ENCODE peak calls at places on chromosome 14, in seven cellular contexts. One of them, this sample, is unnamed.

GRCh38 chr14:82313889-82314288 is 780.2 kb upstream of the SEL1L start:
- DNase-seq in H1: no peak
- DNase-seq in HCT116: no peak
- DNase-seq in HepG2: no peak
- DNase-seq in SK-N-SH: no peak
- DNase-seq in GM12878: no peak
- DNase-seq in K562: no peak
- DNase-seq in this sample: peak

GRCh38 chr14:100383727-100384158 is 60.6 kb downstream of the SLC25A47 start:
- DNase-seq in H1: no peak
- DNase-seq in HCT116: no peak
- DNase-seq in HepG2: peak
- DNase-seq in SK-N-SH: peak
- DNase-seq in GM12878: no peak
- DNase-seq in K562: peak
- DNase-seq in this sample: peak

GRCh38 chr14:99971929-99972747 is 93.1 kb upstream of the EVL start:
- DNase-seq in H1: no peak
- DNase-seq in HCT116: no peak
- DNase-seq in HepG2: no peak
- DNase-seq in SK-N-SH: peak
- DNase-seq in GM12878: no peak
- DNase-seq in K562: no peak
- DNase-seq in this sample: no peak

GRCh38 chr14:40119321-40119720 is 687.1 kb upstream of the FBXO33 start:
- DNase-seq in H1: no peak
- DNase-seq in HCT116: no peak
- DNase-seq in HepG2: no peak
- DNase-seq in SK-N-SH: no peak
- DNase-seq in GM12878: no peak
- DNase-seq in K562: no peak
- DNase-seq in this sample: no peak

GRCh38 chr14:33962016-33962415 is 11.1 kb upstream of the EGLN3 start:
- DNase-seq in H1: no peak
- DNase-seq in HCT116: no peak
- DNase-seq in HepG2: no peak
- DNase-seq in SK-N-SH: no peak
- DNase-seq in GM12878: no peak
- DNase-seq in K562: no peak
- DNase-seq in this sample: no peak

GRCh38 chr14:91931478-91932088 is 15.9 kb downstream of the FBLN5 start:
- DNase-seq in H1: no peak
- DNase-seq in HCT116: no peak
- DNase-seq in HepG2: no peak
- DNase-seq in SK-N-SH: no peak
- DNase-seq in GM12878: no peak
- DNase-seq in K562: no peak
- DNase-seq in this sample: no peak

GRCh38 chr14:106556665-106557289 is 1030.4 kb downstream of the TMEM121 start:
- DNase-seq in H1: no peak
- DNase-seq in HCT116: no peak
- DNase-seq in HepG2: peak
- DNase-seq in SK-N-SH: peak
- DNase-seq in GM12878: no peak
- DNase-seq in K562: peak
- DNase-seq in this sample: peak

GRCh38 chr14:75025082-75025481 is 22.4 kb downstream of the EIF2B2 start:
- DNase-seq in H1: no peak
- DNase-seq in HCT116: no peak
- DNase-seq in HepG2: no peak
- DNase-seq in SK-N-SH: no peak
- DNase-seq in GM12878: no peak
- DNase-seq in K562: peak
- DNase-seq in this sample: no peak

GRCh38 chr14:97707603-97708002 is 910.4 kb downstream of the VRK1 start:
- DNase-seq in H1: no peak
- DNase-seq in HCT116: no peak
- DNase-seq in HepG2: no peak
- DNase-seq in SK-N-SH: no peak
- DNase-seq in GM12878: peak
- DNase-seq in K562: no peak
- DNase-seq in this sample: no peak

GRCh38 chr14:52131640-52132320 is 62.9 kb upstream of the NID2 start:
- DNase-seq in H1: peak
- DNase-seq in HCT116: peak
- DNase-seq in HepG2: peak
- DNase-seq in SK-N-SH: peak
- DNase-seq in GM12878: peak
- DNase-seq in K562: peak
- DNase-seq in this sample: no peak

GRCh38 chr14:52888839-52889838 is 61.7 kb downstream of the FERMT2 start:
- DNase-seq in H1: no peak
- DNase-seq in HCT116: no peak
- DNase-seq in HepG2: no peak
- DNase-seq in SK-N-SH: no peak
- DNase-seq in GM12878: no peak
- DNase-seq in K562: no peak
- DNase-seq in this sample: no peak

GRCh38 chr14:47240755-47241437 is 434.5 kb downstream of the MDGA2 start:
- DNase-seq in H1: no peak
- DNase-seq in HCT116: no peak
- DNase-seq in HepG2: no peak
- DNase-seq in SK-N-SH: no peak
- DNase-seq in GM12878: no peak
- DNase-seq in K562: no peak
- DNase-seq in this sample: no peak

GRCh38 chr14:81234268-81234667 is 13.5 kb upstream of the GTF2A1 start:
- DNase-seq in H1: no peak
- DNase-seq in HCT116: no peak
- DNase-seq in HepG2: peak
- DNase-seq in SK-N-SH: peak
- DNase-seq in GM12878: no peak
- DNase-seq in K562: no peak
- DNase-seq in this sample: no peak

GRCh38 chr14:70018713-70019201 is 139.5 kb downstream of the SMOC1 start:
- DNase-seq in H1: no peak
- DNase-seq in HCT116: no peak
- DNase-seq in HepG2: no peak
- DNase-seq in SK-N-SH: no peak
- DNase-seq in GM12878: no peak
- DNase-seq in K562: no peak
- DNase-seq in this sample: no peak

GRCh38 chr14:96268426-96269358 is 12.7 kb downstream of the BDKRB1 start:
- DNase-seq in H1: no peak
- DNase-seq in HCT116: no peak
- DNase-seq in HepG2: no peak
- DNase-seq in SK-N-SH: no peak
- DNase-seq in GM12878: no peak
- DNase-seq in K562: no peak
- DNase-seq in this sample: no peak

GRCh38 chr14:33679025-33679424 is 271.8 kb downstream of the EGLN3 start:
- DNase-seq in H1: no peak
- DNase-seq in HCT116: no peak
- DNase-seq in HepG2: no peak
- DNase-seq in SK-N-SH: no peak
- DNase-seq in GM12878: no peak
- DNase-seq in K562: no peak
- DNase-seq in this sample: no peak

GRCh38 chr14:104436741-104437701 is 142.5 kb upstream of the C14orf180 start:
- DNase-seq in H1: no peak
- DNase-seq in HCT116: no peak
- DNase-seq in HepG2: no peak
- DNase-seq in SK-N-SH: peak
- DNase-seq in GM12878: no peak
- DNase-seq in K562: no peak
- DNase-seq in this sample: no peak

GRCh38 chr14:61547186-61548121 is 147.9 kb upstream of the HIF1A start:
- DNase-seq in H1: no peak
- DNase-seq in HCT116: no peak
- DNase-seq in HepG2: no peak
- DNase-seq in SK-N-SH: no peak
- DNase-seq in GM12878: no peak
- DNase-seq in K562: no peak
- DNase-seq in this sample: peak

GRCh38 chr14:61551419-61551818 is 143.9 kb upstream of the HIF1A start:
- DNase-seq in H1: no peak
- DNase-seq in HCT116: no peak
- DNase-seq in HepG2: no peak
- DNase-seq in SK-N-SH: no peak
- DNase-seq in GM12878: no peak
- DNase-seq in K562: no peak
- DNase-seq in this sample: no peak

GRCh38 chr14:61552196-61552595 is 143.1 kb upstream of the HIF1A start:
- DNase-seq in H1: no peak
- DNase-seq in HCT116: no peak
- DNase-seq in HepG2: no peak
- DNase-seq in SK-N-SH: no peak
- DNase-seq in GM12878: no peak
- DNase-seq in K562: no peak
- DNase-seq in this sample: no peak

GRCh38 chr14:61545716-61546455 is 149.4 kb upstream of the HIF1A start:
- DNase-seq in H1: no peak
- DNase-seq in HCT116: no peak
- DNase-seq in HepG2: no peak
- DNase-seq in SK-N-SH: no peak
- DNase-seq in GM12878: no peak
- DNase-seq in K562: no peak
- DNase-seq in this sample: no peak

GRCh38 chr14:61549425-61549824 is 145.9 kb upstream of the HIF1A start:
- DNase-seq in H1: no peak
- DNase-seq in HCT116: no peak
- DNase-seq in HepG2: no peak
- DNase-seq in SK-N-SH: no peak
- DNase-seq in GM12878: no peak
- DNase-seq in K562: no peak
- DNase-seq in this sample: no peak
- TF ChIP-seq JUND in H1: no peak
- TF ChIP-seq JUND in HCT116: no peak
- TF ChIP-seq JUND in HepG2: no peak
- TF ChIP-seq JUND in SK-N-SH: no peak
- TF ChIP-seq JUND in GM12878: no peak
- TF ChIP-seq JUND in K562: no peak
- TF ChIP-seq JUND in this sample: no peak

GRCh38 chr14:94935901-94936300 is 166.0 kb upstream of the GSC start:
- DNase-seq in H1: no peak
- DNase-seq in HCT116: no peak
- DNase-seq in HepG2: no peak
- DNase-seq in SK-N-SH: peak
- DNase-seq in GM12878: no peak
- DNase-seq in K562: no peak
- DNase-seq in this sample: no peak

GRCh38 chr14:94933411-94933964 is 163.6 kb upstream of the GSC start:
- DNase-seq in H1: no peak
- DNase-seq in HCT116: no peak
- DNase-seq in HepG2: no peak
- DNase-seq in SK-N-SH: no peak
- DNase-seq in GM12878: no peak
- DNase-seq in K562: no peak
- DNase-seq in this sample: no peak

GRCh38 chr14:94938016-94938415 is 168.1 kb upstream of the GSC start:
- DNase-seq in H1: no peak
- DNase-seq in HCT116: no peak
- DNase-seq in HepG2: no peak
- DNase-seq in SK-N-SH: no peak
- DNase-seq in GM12878: no peak
- DNase-seq in K562: no peak
- DNase-seq in this sample: no peak

GRCh38 chr14:94936901-94937321 is 167.0 kb upstream of the GSC start:
- DNase-seq in H1: no peak
- DNase-seq in HCT116: no peak
- DNase-seq in HepG2: no peak
- DNase-seq in SK-N-SH: peak
- DNase-seq in GM12878: no peak
- DNase-seq in K562: no peak
- DNase-seq in this sample: no peak

GRCh38 chr14:94936411-94936892 is 166.5 kb upstream of the GSC start:
- DNase-seq in H1: no peak
- DNase-seq in HCT116: no peak
- DNase-seq in HepG2: no peak
- DNase-seq in SK-N-SH: peak
- DNase-seq in GM12878: no peak
- DNase-seq in K562: no peak
- DNase-seq in this sample: no peak
- TF ChIP-seq JUND in H1: no peak
- TF ChIP-seq JUND in HCT116: no peak
- TF ChIP-seq JUND in HepG2: no peak
- TF ChIP-seq JUND in SK-N-SH: no peak
- TF ChIP-seq JUND in GM12878: no peak
- TF ChIP-seq JUND in K562: no peak
- TF ChIP-seq JUND in this sample: no peak

GRCh38 chr14:88868558-88869159 is 44.2 kb downstream of the TTC8 start:
- DNase-seq in H1: no peak
- DNase-seq in HCT116: peak
- DNase-seq in HepG2: peak
- DNase-seq in SK-N-SH: peak
- DNase-seq in GM12878: no peak
- DNase-seq in K562: peak
- DNase-seq in this sample: peak

GRCh38 chr14:88866305-88866704 is 41.9 kb downstream of the TTC8 start:
- DNase-seq in H1: no peak
- DNase-seq in HCT116: no peak
- DNase-seq in HepG2: no peak
- DNase-seq in SK-N-SH: no peak
- DNase-seq in GM12878: no peak
- DNase-seq in K562: no peak
- DNase-seq in this sample: no peak

GRCh38 chr14:88870777-88871176 is 46.3 kb downstream of the TTC8 start:
- DNase-seq in H1: no peak
- DNase-seq in HCT116: no peak
- DNase-seq in HepG2: no peak
- DNase-seq in SK-N-SH: no peak
- DNase-seq in GM12878: no peak
- DNase-seq in K562: no peak
- DNase-seq in this sample: no peak

GRCh38 chr14:88872976-88873375 is 48.5 kb downstream of the TTC8 start:
- DNase-seq in H1: no peak
- DNase-seq in HCT116: no peak
- DNase-seq in HepG2: no peak
- DNase-seq in SK-N-SH: no peak
- DNase-seq in GM12878: no peak
- DNase-seq in K562: no peak
- DNase-seq in this sample: no peak

DNA sequence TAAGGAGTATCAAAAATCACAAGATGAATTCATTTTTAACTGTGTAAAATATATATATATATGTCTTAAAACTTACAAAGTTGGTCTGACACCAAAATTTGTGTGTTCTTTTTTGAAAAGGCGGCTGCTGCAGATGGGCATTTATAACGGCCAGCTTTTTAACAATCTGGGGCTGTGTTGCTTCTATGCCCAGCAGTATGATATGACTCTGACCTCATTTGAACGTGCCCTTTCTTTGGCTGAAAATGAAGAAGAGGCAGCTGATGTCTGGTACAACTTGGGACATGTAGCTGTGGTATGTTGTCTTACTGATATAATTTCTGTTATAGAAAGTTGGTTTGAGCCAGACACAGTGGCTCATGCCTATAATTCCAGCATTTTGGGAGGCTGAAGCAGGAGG is 47.0 kb downstream of the TTC8 start:
- DNase-seq in H1: no peak
- DNase-seq in HCT116: no peak
- DNase-seq in HepG2: no peak
- DNase-seq in SK-N-SH: no peak
- DNase-seq in GM12878: no peak
- DNase-seq in K562: no peak
- DNase-seq in this sample: no peak
- TF ChIP-seq JUND in H1: no peak
- TF ChIP-seq JUND in HCT116: no peak
- TF ChIP-seq JUND in HepG2: no peak
- TF ChIP-seq JUND in SK-N-SH: no peak
- TF ChIP-seq JUND in GM12878: no peak
- TF ChIP-seq JUND in K562: no peak
- TF ChIP-seq JUND in this sample: no peak

GRCh38 chr14:56666294-56666693 is 86.7 kb downstream of the TMEM260 start:
- DNase-seq in H1: no peak
- DNase-seq in HCT116: no peak
- DNase-seq in HepG2: no peak
- DNase-seq in SK-N-SH: no peak
- DNase-seq in GM12878: no peak
- DNase-seq in K562: no peak
- DNase-seq in this sample: no peak
- TF ChIP-seq JUND in H1: no peak
- TF ChIP-seq JUND in HCT116: no peak
- TF ChIP-seq JUND in HepG2: no peak
- TF ChIP-seq JUND in SK-N-SH: no peak
- TF ChIP-seq JUND in GM12878: no peak
- TF ChIP-seq JUND in K562: no peak
- TF ChIP-seq JUND in this sample: no peak

This sample was measured in T47D.